ENCODE peak calls at places on chromosome 2, in six cellular contexts. J is fibroblast of the aortic adventitia, F is adrenal gland, L is AG10803, C is AG09309, D is mammary epithelial cell. T is an unnamed sample.

GRCh38 chr2:96258393-96259022 is 7.3 kb downstream of the TMEM127 start:
- DNase-seq in J (no peak), F (no peak), L (no peak), C (no peak), D (no peak), T (no peak)

GRCh38 chr2:45992746-45993475 is 304.3 kb upstream of the EPAS1 start:
- DNase-seq in J (no peak), F (no peak), L (no peak), C (no peak), D (no peak), T (no peak)

GRCh38 chr2:120346667-120347358 is 877 bp downstream of the INHBB start:
- DNase-seq in J (peak; percentile 35), F (no peak), L (peak; percentile 64), C (peak; percentile 32), D (peak; percentile 22), T (no peak)

GRCh38 chr2:3299130-3299529 is 78.5 kb downstream of the EIPR1 start:
- DNase-seq in J (no peak), F (no peak), L (no peak), C (no peak), D (no peak), T (no peak)

GRCh38 chr2:28004086-28004485 is 113.6 kb downstream of the BABAM2 start:
- DNase-seq in J (peak; percentile 86), F (no peak), L (peak; percentile 77), C (peak; percentile 61), D (peak; percentile 76), T (no peak)

GRCh38 chr2:33229646-33230045 is 246.8 kb upstream of the RASGRP3 start:
- DNase-seq in J (peak; percentile 71), F (no peak), L (no peak), C (no peak), D (no peak), T (no peak)

GRCh38 chr2:36544638-36545338 is 53.2 kb downstream of the FEZ2 start:
- DNase-seq in J (no peak), F (no peak), L (no peak), C (no peak), D (no peak), T (no peak)

GRCh38 chr2:172726172-172726735 is 9.4 kb upstream of the RAPGEF4 start:
- DNase-seq in J (peak; percentile 27), F (no peak), L (peak; percentile 20), C (no peak), D (no peak), T (no peak)

GRCh38 chr2:143778981-143779380 is 649.8 kb downstream of the ARHGAP15 start:
- DNase-seq in J (no peak), F (no peak), L (peak; percentile 59), C (peak; percentile 10), D (peak; percentile 11), T (no peak)

GRCh38 chr2:240390091-240391073 is 45.1 kb upstream of the GPC1 start:
- DNase-seq in J (no peak), F (peak; percentile 22), L (no peak), C (no peak), D (no peak), T (no peak)

GRCh38 chr2:156999657-157000056 is 257.8 kb upstream of the GALNT5 start:
- DNase-seq in J (no peak), F (no peak), L (no peak), C (no peak), D (peak; percentile 10), T (no peak)

GRCh38 chr2:220940646-220941045 is 631.5 kb downstream of the EPHA4 start:
- DNase-seq in J (no peak), F (no peak), L (no peak), C (no peak), D (no peak), T (no peak)

GRCh38 chr2:73386342-73386868 is 769 bp downstream of the ALMS1 start:
- DNase-seq in J (no peak), F (no peak), L (no peak), C (no peak), D (no peak), T (no peak)

GRCh38 chr2:180519276-180519675 is 461.1 kb upstream of the UBE2E3 start:
- DNase-seq in J (peak; percentile 49), F (no peak), L (peak; percentile 29), C (no peak), D (peak; percentile 75), T (no peak)

GRCh38 chr2:239077260-239077659 is 229.4 kb downstream of the TWIST2 start:
- DNase-seq in J (no peak), F (no peak), L (no peak), C (no peak), D (no peak), T (no peak)

GRCh38 chr2:184032983-184033382 is 565.3 kb upstream of the ZNF804A start:
- DNase-seq in J (no peak), F (no peak), L (no peak), C (no peak), D (no peak), T (no peak)

GRCh38 chr2:66733361-66733760 is 298.4 kb downstream of the MEIS1 start:
- DNase-seq in J (no peak), F (no peak), L (no peak), C (no peak), D (no peak), T (no peak)

GRCh38 chr2:10258326-10258725 is 44.4 kb upstream of the HPCAL1 start:
- DNase-seq in J (no peak), F (no peak), L (no peak), C (no peak), D (no peak), T (no peak)

GRCh38 chr2:40147360-40147759 is 304.5 kb downstream of the SLC8A1 start:
- DNase-seq in J (no peak), F (no peak), L (no peak), C (no peak), D (no peak), T (no peak)

GRCh38 chr2:68368657-68369339 is 3.7 kb downstream of the PLEK start:
- DNase-seq in J (peak; percentile 77), F (no peak), L (peak; percentile 77), C (peak; percentile 62), D (peak; percentile 75), T (no peak)

GRCh38 chr2:239602290-239603282 is 201.8 kb upstream of the HDAC4 start:
- DNase-seq in J (no peak), F (no peak), L (no peak), C (no peak), D (no peak), T (peak; percentile 13)

GRCh38 chr2:233940376-233941276 is 23.5 kb downstream of the TRPM8 start:
- DNase-seq in J (no peak), F (no peak), L (no peak), C (no peak), D (no peak), T (peak; percentile 19)

GRCh38 chr2:64595397-64596160 is 58.1 kb downstream of the SERTAD2 start:
- DNase-seq in J (peak; percentile 69), F (no peak), L (peak; percentile 36), C (no peak), D (no peak), T (peak; percentile 51)

GRCh38 chr2:173279528-173279868 is 75.2 kb upstream of the CDCA7 start:
- DNase-seq in J (no peak), F (no peak), L (no peak), C (no peak), D (no peak), T (no peak)

DNA sequence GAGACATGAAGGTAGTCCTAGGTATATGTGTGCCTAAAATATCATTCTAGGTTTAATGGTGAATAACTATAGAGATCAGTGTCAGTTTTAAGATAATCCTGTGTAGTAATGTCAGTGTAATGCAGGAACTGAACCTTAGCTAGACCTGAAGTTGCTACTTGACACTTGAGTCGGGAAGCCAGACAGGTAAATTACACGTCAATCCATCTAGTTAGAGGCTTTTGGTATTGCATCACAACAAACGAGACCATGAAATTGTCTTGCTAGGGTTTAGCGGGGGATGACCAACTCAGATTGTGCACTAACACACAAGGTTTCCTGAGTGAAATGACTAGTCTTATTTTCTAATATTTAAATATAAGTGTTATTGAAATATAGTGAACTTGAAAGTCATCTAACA is 2.0 kb downstream of the YPEL5 start:
- DNase-seq in J (no peak), F (no peak), L (no peak), C (no peak), D (no peak), T (no peak)
- H3K4me3 ChIP-seq in J (no peak overlapping the region), F (no peak overlapping the region), L (no peak overlapping the region), C (no peak overlapping the region), D (no peak overlapping the region), T (no peak overlapping the region)

GRCh38 chr2:196640031-196640548 is 575 bp downstream of the CCDC150 start:
- DNase-seq in J (no peak), F (no peak), L (no peak), C (no peak), D (no peak), T (no peak)

GRCh38 chr2:196639180-196640030 is at the start of gene CCDC150:
- DNase-seq in J (peak; percentile 90), F (peak; percentile 94), L (peak; percentile 90), C (peak; percentile 67), D (peak; percentile 92), T (peak; percentile 95)

GRCh38 chr2:196635156-196635555 is 4.4 kb upstream of the CCDC150 start:
- DNase-seq in J (peak; percentile 16), F (no peak), L (peak; percentile 12), C (no peak), D (no peak), T (no peak)

DNA sequence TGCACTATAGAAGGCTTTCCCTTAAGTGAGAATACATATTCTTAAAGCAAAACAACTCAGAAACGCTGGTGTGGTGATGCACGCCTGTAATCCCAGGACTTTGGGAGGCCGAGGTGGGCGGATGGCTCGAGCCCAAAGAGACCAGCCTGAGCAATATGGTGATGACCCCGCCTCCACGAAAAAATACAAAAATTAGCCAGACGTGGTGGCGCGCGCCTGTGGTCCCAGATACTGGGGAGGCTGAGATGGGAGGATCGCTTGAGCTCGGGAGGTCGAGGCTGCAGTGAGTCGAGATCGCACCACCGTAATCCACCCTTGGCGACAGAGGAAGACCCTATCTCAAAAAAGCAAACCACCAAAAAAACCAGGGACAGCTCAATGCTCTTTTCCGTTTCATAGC is 750 bp upstream of the CCDC150 start:
- DNase-seq in J (no peak), F (peak; percentile 21), L (no peak), C (no peak), D (no peak), T (peak; percentile 19)
- H3K4me3 ChIP-seq in J (no peak overlapping the region), F (no peak overlapping the region), L (no peak overlapping the region), C (no peak overlapping the region), D (peak overlapping the region; percentile 93), T (no peak overlapping the region)

GRCh38 chr2:83967854-83968253 is 491.2 kb downstream of the SUCLG1 start:
- DNase-seq in J (no peak), F (no peak), L (no peak), C (no peak), D (peak; percentile 10), T (no peak)
- H3K4me3 ChIP-seq in J (no peak overlapping the region), F (no peak overlapping the region), L (no peak overlapping the region), C (no peak overlapping the region), D (no peak overlapping the region), T (no peak overlapping the region)

DNA sequence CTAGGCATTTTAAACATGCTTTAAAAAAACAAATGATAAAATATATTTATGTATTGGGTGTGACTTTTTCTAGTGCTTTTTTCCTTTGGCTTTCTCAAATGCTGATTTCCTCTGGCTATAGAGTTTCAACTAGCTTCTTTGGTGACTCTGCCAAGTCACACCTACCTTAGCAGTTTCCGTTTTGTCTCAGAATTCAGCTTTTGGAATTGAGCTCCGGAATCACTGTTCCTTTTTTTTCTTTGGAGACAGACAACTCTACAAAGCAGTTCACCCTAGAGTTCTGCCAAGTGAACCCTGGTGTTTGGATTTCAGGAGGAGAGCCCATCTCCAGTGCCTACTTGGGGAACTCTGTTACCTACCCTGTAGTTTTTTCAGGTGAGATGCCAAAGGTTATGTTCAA is 89.9 kb downstream of the UPP2 start:
- DNase-seq in J (peak; percentile 6), F (no peak), L (no peak), C (no peak), D (no peak), T (no peak)
- H3K4me3 ChIP-seq in J (no peak overlapping the region), F (no peak overlapping the region), L (no peak overlapping the region), C (no peak overlapping the region), D (no peak overlapping the region), T (no peak overlapping the region)